ENCODE peak calls at places on chromosomes 3 and 15, in ten cellular contexts. X, S, I, P, Z, B, Q, H, F and G are unnamed samples. For H3K9me3, the result is how much of the 10 kb centered on the place peaks cover.

GRCh38 chr3:188257384-188257961 is 103.5 kb downstream of the LPP start:
- DNase-seq in F (no peak), S (no peak), H (no peak), Z (no peak), I (no peak), Q (no peak), B (no peak), P (no peak), X (peak), G (no peak)

GRCh38 chr15:68790910-68791309 is 29.8 kb downstream of the ANP32A start:
- DNase-seq in P (no peak), F (no peak), S (no peak), B (no peak), Z (no peak), X (no peak), I (no peak), H (no peak), Q (no peak), G (no peak)

GRCh38 chr15:50135123-50135541 is 16.1 kb upstream of the ATP8B4 start:
- DNase-seq in P (no peak), Z (no peak), I (no peak), B (no peak), H (no peak), F (no peak), S (no peak), Q (no peak), X (no peak), G (no peak)

GRCh38 chr3:179174316-179174715 is 26.2 kb downstream of the PIK3CA start:
- DNase-seq in Q (no peak), F (no peak), B (no peak), H (no peak), I (no peak), P (no peak), S (no peak), Z (no peak), X (no peak), G (no peak)

GRCh38 chr3:175431396-175431795 is 572.3 kb downstream of the NAALADL2 start:
- DNase-seq in Z (no peak), I (no peak), P (no peak), H (no peak), B (no peak), F (no peak), S (no peak), X (no peak), Q (no peak), G (no peak)

GRCh38 chr3:109351231-109351630 is 13.9 kb upstream of the DPPA4 start:
- DNase-seq in P (no peak), H (no peak), X (no peak), I (no peak), S (no peak), Z (no peak), B (no peak), Q (no peak), F (no peak), G (no peak)

GRCh38 chr15:73387507-73388255 is 18.9 kb upstream of the HCN4 start:
- DNase-seq in B (no peak), X (peak), H (no peak), Q (peak), I (no peak), F (no peak), Z (no peak), P (no peak), S (no peak), G (no peak)

GRCh38 chr3:105518806-105519418 is 152.2 kb downstream of the ALCAM start:
- DNase-seq in S (no peak), P (no peak), F (no peak), B (no peak), H (peak), X (peak), Q (peak), Z (peak), I (no peak), G (no peak)

GRCh38 chr3:113536627-113537101 is 4.3 kb downstream of the SIDT1 start:
- DNase-seq in Z (no peak), S (no peak), I (no peak), Q (peak), F (no peak), B (no peak), H (no peak), P (no peak), X (peak), G (no peak)

GRCh38 chr3:21962456-21962855 is 211.4 kb upstream of the ZNF385D start:
- DNase-seq in Z (no peak), B (no peak), F (no peak), S (no peak), H (no peak), P (no peak), Q (peak), X (peak), I (no peak), G (no peak)

GRCh38 chr3:63993653-63994079 is 29.6 kb downstream of the PSMD6 start:
- DNase-seq in I (peak), B (peak), S (peak), H (peak), X (peak), F (peak), Q (peak), Z (peak), P (peak), G (peak)

GRCh38 chr15:89654847-89655805 is at the start of gene KIF7:
- DNase-seq in X (peak), Z (peak), H (peak), P (no peak), Q (peak), F (no peak), B (no peak), S (no peak), I (no peak), G (no peak)

GRCh38 chr3:134685881-134686802 is 35.3 kb upstream of the KY start:
- DNase-seq in Q (peak), F (no peak), X (peak), I (no peak), P (no peak), S (no peak), H (no peak), B (no peak), Z (no peak), G (no peak)

DNA sequence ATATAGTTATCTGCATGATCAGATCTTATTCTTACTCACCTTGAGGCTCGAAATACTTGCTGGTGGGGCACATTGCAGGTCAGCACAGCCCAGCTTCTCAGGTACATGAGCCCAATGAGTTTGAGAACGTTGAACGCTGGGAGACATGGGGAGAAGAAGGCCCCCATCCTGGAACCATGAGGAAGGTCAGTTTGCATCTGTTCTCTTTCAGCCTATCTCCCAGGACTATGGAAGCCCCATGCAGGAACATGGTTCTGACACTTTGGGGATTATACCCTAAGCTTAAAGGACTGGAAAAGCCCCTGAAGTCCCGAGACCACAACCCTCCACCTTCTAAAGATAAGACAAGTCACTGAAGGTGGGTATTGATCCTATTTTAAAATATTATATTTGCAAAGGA is 17.4 kb upstream of the STARD5 start:
- DNase-seq in I (no peak), X (no peak), F (peak), H (no peak), P (no peak), Z (no peak), S (no peak), B (no peak), Q (no peak), G (no peak)
- H3K9me3 ChIP-seq in I (under half), X (under half), F (under half), H (under half), P (under half), Z (under half), S (under half), B (under half), Q (under half), G (under half)

DNA sequence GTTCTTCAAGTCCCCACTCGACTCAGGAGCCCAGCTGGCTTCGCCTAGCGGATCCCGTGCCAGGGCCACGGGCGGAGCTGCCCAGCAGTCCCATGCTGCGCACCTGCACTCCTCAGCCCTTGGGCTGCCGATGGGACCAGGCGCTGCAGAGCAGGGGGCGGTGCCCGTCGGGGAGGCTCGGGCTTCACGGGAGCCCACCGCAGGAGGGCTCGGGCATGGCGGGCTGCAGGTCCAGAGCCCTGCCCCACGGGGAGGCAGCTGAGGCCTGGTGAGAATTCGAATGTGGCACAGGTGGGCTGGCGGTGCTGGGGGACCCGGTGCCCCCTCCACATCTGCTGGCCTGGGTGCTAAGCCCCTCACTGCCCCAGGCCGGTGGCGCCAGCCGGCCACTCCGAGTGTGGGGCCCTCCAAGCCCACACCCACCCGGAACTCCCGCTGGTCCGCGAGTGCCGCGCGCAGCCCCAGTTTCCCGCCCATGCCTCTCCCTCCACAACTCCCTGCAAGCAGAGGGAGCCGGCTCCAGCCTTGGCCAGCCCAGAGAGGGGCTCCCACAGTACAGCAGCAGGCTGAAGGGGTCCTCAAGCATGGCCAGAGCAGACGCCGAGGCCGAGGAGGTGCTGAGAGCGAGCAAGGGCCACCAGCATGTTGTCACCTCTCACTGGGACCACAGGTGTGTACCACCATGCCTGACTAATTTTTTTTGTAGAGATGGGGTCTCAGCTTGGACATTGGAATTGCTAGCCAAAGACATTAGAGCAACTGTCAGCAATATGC is 17.0 kb downstream of the RAB7A start:
- DNase-seq in Z (no peak), H (no peak), X (no peak), I (no peak), B (peak), Q (no peak), F (no peak), S (no peak), P (no peak), G (no peak)
- H3K9me3 ChIP-seq in Z (under half), H (under half), X (under half), I (under half), B (under half), Q (under half), F (under half), S (under half), P (under half), G (under half)

GRCh38 chr3:6260551-6261191 is 600.2 kb upstream of the GRM7 start:
- DNase-seq in I (no peak), Z (no peak), S (no peak), X (no peak), H (no peak), P (no peak), B (no peak), Q (no peak), F (no peak), G (no peak)

GRCh38 chr3:6266135-6266534 is 594.8 kb upstream of the GRM7 start:
- DNase-seq in S (no peak), X (no peak), Z (no peak), P (no peak), Q (no peak), B (no peak), F (no peak), I (no peak), H (no peak), G (no peak)

GRCh38 chr3:6264036-6264435 is 596.9 kb upstream of the GRM7 start:
- DNase-seq in X (no peak), P (no peak), Q (no peak), H (no peak), F (no peak), B (no peak), I (no peak), Z (no peak), S (no peak), G (no peak)

GRCh38 chr3:6264906-6265305 is 596.0 kb upstream of the GRM7 start:
- DNase-seq in X (no peak), B (no peak), P (no peak), Z (no peak), H (no peak), I (no peak), Q (no peak), S (no peak), F (no peak), G (no peak)

GRCh38 chr3:6262035-6262434 is 598.9 kb upstream of the GRM7 start:
- DNase-seq in X (no peak), H (no peak), Z (no peak), S (no peak), Q (no peak), F (no peak), P (no peak), B (no peak), I (no peak), G (no peak)
- H3K9me3 ChIP-seq in X (under half), H (under half), Z (under half), S (under half), Q (under half), F (under half), P (under half), B (under half), I (under half), G (under half)

GRCh38 chr3:138547342-138547975 is 46.6 kb downstream of the CEP70 start:
- DNase-seq in F (no peak), B (no peak), Q (no peak), I (no peak), S (no peak), P (no peak), X (peak), H (no peak), Z (no peak), G (no peak)

GRCh38 chr3:138542977-138543376 is 51.1 kb downstream of the CEP70 start:
- DNase-seq in I (no peak), H (no peak), Z (no peak), S (no peak), F (no peak), B (no peak), P (no peak), X (no peak), Q (no peak), G (no peak)

GRCh38 chr3:138539352-138539751 is 54.7 kb downstream of the CEP70 start:
- DNase-seq in P (no peak), F (no peak), I (no peak), H (no peak), Z (no peak), Q (no peak), S (no peak), B (no peak), X (no peak), G (no peak)

GRCh38 chr3:138549578-138549977 is 44.5 kb downstream of the CEP70 start:
- DNase-seq in I (no peak), B (no peak), F (no peak), X (no peak), H (no peak), P (no peak), Z (no peak), S (no peak), Q (no peak), G (no peak)

GRCh38 chr3:138544546-138544945 is 49.5 kb downstream of the CEP70 start:
- DNase-seq in X (no peak), P (no peak), S (no peak), B (no peak), H (no peak), F (no peak), Z (no peak), I (no peak), Q (no peak), G (no peak)
- H3K9me3 ChIP-seq in X (under half), P (under half), S (under half), B (half or more), H (under half), F (under half), Z (under half), I (half or more), Q (under half), G (under half)

GRCh38 chr15:25172691-25173090 is 217.9 kb downstream of the SNRPN start:
- DNase-seq in Z (no peak), X (no peak), S (no peak), Q (no peak), B (peak), P (peak), F (no peak), I (peak), H (no peak), G (no peak)
- H3K9me3 ChIP-seq in Z (under half), X (under half), S (under half), Q (under half), B (half or more), P (under half), F (half or more), I (half or more), H (under half), G (under half)